ENCODE peak calls at places on chromosomes 4 and X, in six cellular contexts. One of them, this sample, is unnamed. For H3K36me3, the result is how much of the 10 kb centered on the place peaks cover.

GRCh38 chrX:19814240-19814639 is 73.2 kb downstream of the SH3KBP1 start:
- DNase-seq in H1: peak
- DNase-seq in mesendoderm: peak
- DNase-seq in neuronal stem cell: no peak
- DNase-seq in IMR-90: no peak
- DNase-seq in trophoblast cell: no peak
- DNase-seq in this sample: no peak

GRCh38 chrX:16469870-16470269 is 180.1 kb upstream of the S100G start:
- DNase-seq in H1: peak
- DNase-seq in IMR-90: no peak
- DNase-seq in trophoblast cell: no peak
- DNase-seq in mesendoderm: peak
- DNase-seq in neuronal stem cell: no peak
- DNase-seq in this sample: no peak

GRCh38 chrX:75522565-75523411 is at the start of gene ZDHHC15:
- DNase-seq in IMR-90: no peak
- DNase-seq in H1: peak
- DNase-seq in mesendoderm: peak
- DNase-seq in neuronal stem cell: peak
- DNase-seq in trophoblast cell: peak
- DNase-seq in this sample: no peak

GRCh38 chrX:52995135-52995973 is 37.0 kb upstream of the FAM156A start:
- DNase-seq in H1: peak
- DNase-seq in mesendoderm: peak
- DNase-seq in trophoblast cell: peak
- DNase-seq in neuronal stem cell: peak
- DNase-seq in IMR-90: peak
- DNase-seq in this sample: peak

GRCh38 chr4:20044936-20045335 is 206.8 kb upstream of the SLIT2 start:
- DNase-seq in trophoblast cell: no peak
- DNase-seq in mesendoderm: no peak
- DNase-seq in IMR-90: no peak
- DNase-seq in neuronal stem cell: no peak
- DNase-seq in H1: no peak
- DNase-seq in this sample: no peak

GRCh38 chr4:34280131-34280530 is 1964.2 kb downstream of the ARAP2 start:
- DNase-seq in H1: no peak
- DNase-seq in IMR-90: no peak
- DNase-seq in mesendoderm: peak
- DNase-seq in trophoblast cell: no peak
- DNase-seq in neuronal stem cell: no peak
- DNase-seq in this sample: no peak

GRCh38 chrX:42472727-42473126 is 305.2 kb downstream of the PPP1R2C start:
- DNase-seq in neuronal stem cell: no peak
- DNase-seq in trophoblast cell: no peak
- DNase-seq in IMR-90: no peak
- DNase-seq in H1: no peak
- DNase-seq in mesendoderm: no peak
- DNase-seq in this sample: no peak

GRCh38 chrX:8743126-8743732 is 11.3 kb upstream of the ANOS1 start:
- DNase-seq in trophoblast cell: peak
- DNase-seq in neuronal stem cell: no peak
- DNase-seq in H1: peak
- DNase-seq in mesendoderm: peak
- DNase-seq in IMR-90: peak
- DNase-seq in this sample: peak

GRCh38 chr4:44150091-44150576 is 298.5 kb downstream of the KCTD8 start:
- DNase-seq in IMR-90: peak
- DNase-seq in H1: no peak
- DNase-seq in trophoblast cell: peak
- DNase-seq in mesendoderm: peak
- DNase-seq in neuronal stem cell: no peak
- DNase-seq in this sample: peak

GRCh38 chrX:130699618-130700017 is 203.4 kb downstream of the ENOX2 start:
- DNase-seq in trophoblast cell: no peak
- DNase-seq in neuronal stem cell: no peak
- DNase-seq in mesendoderm: no peak
- DNase-seq in IMR-90: no peak
- DNase-seq in H1: no peak
- DNase-seq in this sample: no peak

GRCh38 chr4:189823611-189824010 is 117.1 kb upstream of the FRG1 start:
- DNase-seq in neuronal stem cell: no peak
- DNase-seq in trophoblast cell: no peak
- DNase-seq in mesendoderm: no peak
- DNase-seq in IMR-90: no peak
- DNase-seq in H1: no peak
- DNase-seq in this sample: no peak

GRCh38 chr4:168273838-168274237 is 44.7 kb downstream of the DDX60 start:
- DNase-seq in trophoblast cell: peak
- DNase-seq in H1: no peak
- DNase-seq in IMR-90: no peak
- DNase-seq in neuronal stem cell: no peak
- DNase-seq in mesendoderm: peak
- DNase-seq in this sample: no peak
- H3K36me3 ChIP-seq in trophoblast cell: under half
- H3K36me3 ChIP-seq in H1: under half
- H3K36me3 ChIP-seq in IMR-90: under half
- H3K36me3 ChIP-seq in neuronal stem cell: under half
- H3K36me3 ChIP-seq in mesendoderm: under half
- H3K36me3 ChIP-seq in this sample: half or more

GRCh38 chr4:99947608-99948007 is 1.2 kb upstream of the DNAJB14 start:
- DNase-seq in IMR-90: no peak
- DNase-seq in trophoblast cell: no peak
- DNase-seq in neuronal stem cell: no peak
- DNase-seq in H1: no peak
- DNase-seq in mesendoderm: peak
- DNase-seq in this sample: peak

GRCh38 chr4:99947190-99947578 is 766 bp upstream of the DNAJB14 start:
- DNase-seq in IMR-90: no peak
- DNase-seq in mesendoderm: no peak
- DNase-seq in H1: no peak
- DNase-seq in neuronal stem cell: no peak
- DNase-seq in trophoblast cell: no peak
- DNase-seq in this sample: no peak

GRCh38 chr4:99950913-99951254 is 809 bp upstream of the H2AZ1 start:
- DNase-seq in IMR-90: no peak
- DNase-seq in trophoblast cell: no peak
- DNase-seq in H1: no peak
- DNase-seq in mesendoderm: no peak
- DNase-seq in neuronal stem cell: no peak
- DNase-seq in this sample: no peak

GRCh38 chr4:99949034-99949998 is 759 bp downstream of the H2AZ1 start:
- DNase-seq in mesendoderm: peak
- DNase-seq in neuronal stem cell: peak
- DNase-seq in IMR-90: peak
- DNase-seq in trophoblast cell: peak
- DNase-seq in H1: peak
- DNase-seq in this sample: peak

GRCh38 chr4:99949999-99950912 is at the start of gene H2AZ1:
- DNase-seq in neuronal stem cell: peak
- DNase-seq in trophoblast cell: peak
- DNase-seq in H1: peak
- DNase-seq in IMR-90: peak
- DNase-seq in mesendoderm: peak
- DNase-seq in this sample: peak
- H3K18ac ChIP-seq in neuronal stem cell: peak
- H3K18ac ChIP-seq in trophoblast cell: peak
- H3K18ac ChIP-seq in H1: peak
- H3K18ac ChIP-seq in IMR-90: peak
- H3K18ac ChIP-seq in mesendoderm: peak
- H3K18ac ChIP-seq in this sample: peak

GRCh38 chr4:3121110-3121509 is 46.6 kb downstream of the HTT start:
- DNase-seq in mesendoderm: no peak
- DNase-seq in IMR-90: no peak
- DNase-seq in trophoblast cell: no peak
- DNase-seq in H1: no peak
- DNase-seq in neuronal stem cell: no peak
- DNase-seq in this sample: no peak

GRCh38 chr4:3121596-3121995 is 47.1 kb downstream of the HTT start:
- DNase-seq in H1: no peak
- DNase-seq in trophoblast cell: no peak
- DNase-seq in mesendoderm: no peak
- DNase-seq in neuronal stem cell: no peak
- DNase-seq in IMR-90: no peak
- DNase-seq in this sample: no peak

GRCh38 chr4:3124070-3124767 is 49.7 kb downstream of the HTT start:
- DNase-seq in mesendoderm: no peak
- DNase-seq in neuronal stem cell: no peak
- DNase-seq in H1: no peak
- DNase-seq in IMR-90: no peak
- DNase-seq in trophoblast cell: peak
- DNase-seq in this sample: peak

GRCh38 chr4:3123201-3123671 is 48.8 kb downstream of the HTT start:
- DNase-seq in H1: no peak
- DNase-seq in trophoblast cell: peak
- DNase-seq in neuronal stem cell: no peak
- DNase-seq in IMR-90: peak
- DNase-seq in mesendoderm: no peak
- DNase-seq in this sample: peak

GRCh38 chr4:3122081-3122563 is 47.6 kb downstream of the HTT start:
- DNase-seq in neuronal stem cell: no peak
- DNase-seq in H1: no peak
- DNase-seq in mesendoderm: no peak
- DNase-seq in IMR-90: peak
- DNase-seq in trophoblast cell: peak
- DNase-seq in this sample: peak
- H3K36me3 ChIP-seq in neuronal stem cell: half or more
- H3K36me3 ChIP-seq in H1: under half
- H3K36me3 ChIP-seq in mesendoderm: under half
- H3K36me3 ChIP-seq in IMR-90: under half
- H3K36me3 ChIP-seq in trophoblast cell: under half
- H3K36me3 ChIP-seq in this sample: under half

DNA sequence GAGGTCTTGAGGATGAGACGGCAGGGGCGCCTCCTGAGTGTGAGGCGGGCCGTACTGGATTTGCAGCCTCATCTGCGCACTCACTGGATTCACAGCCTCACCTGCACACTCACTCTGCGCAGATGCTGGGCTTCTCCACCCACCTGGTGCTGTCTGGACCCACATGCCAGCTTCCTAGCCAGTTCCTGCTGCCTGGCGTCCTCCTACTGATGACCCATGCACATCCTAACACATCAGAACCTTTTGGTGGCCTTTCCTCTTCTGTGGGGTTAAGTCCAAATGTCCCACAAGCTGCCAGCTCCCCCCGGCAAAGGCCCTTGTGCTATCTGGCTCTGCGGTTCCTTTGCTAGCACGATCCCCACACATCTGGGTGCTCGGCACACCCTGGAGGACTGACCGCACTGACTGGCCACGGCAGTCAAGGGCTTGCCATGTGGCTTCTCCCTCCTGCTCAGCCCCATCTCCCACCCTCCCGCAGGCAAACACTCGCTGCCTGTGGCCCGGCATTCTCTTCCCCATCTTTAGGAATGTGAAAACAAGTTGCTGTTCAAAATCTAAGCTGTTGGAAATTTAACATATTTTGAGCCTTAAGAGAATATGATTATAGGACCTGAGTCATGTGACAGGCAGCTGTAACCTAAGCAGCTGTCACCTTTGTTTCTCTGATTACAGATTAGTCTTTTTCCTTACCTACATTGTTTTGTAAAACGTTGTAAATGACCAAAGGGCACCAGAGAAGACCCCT is 39.4 kb upstream of the AFAP1 start:
- DNase-seq in H1: peak
- DNase-seq in IMR-90: no peak
- DNase-seq in mesendoderm: peak
- DNase-seq in neuronal stem cell: no peak
- DNase-seq in trophoblast cell: peak
- DNase-seq in this sample: no peak
- H3K18ac ChIP-seq in H1: peak
- H3K18ac ChIP-seq in IMR-90: peak
- H3K18ac ChIP-seq in mesendoderm: no peak
- H3K18ac ChIP-seq in neuronal stem cell: peak
- H3K18ac ChIP-seq in trophoblast cell: no peak
- H3K18ac ChIP-seq in this sample: peak

GRCh38 chr4:168924648-168925047 is 85.4 kb downstream of the CBR4 start:
- DNase-seq in IMR-90: no peak
- DNase-seq in mesendoderm: no peak
- DNase-seq in trophoblast cell: no peak
- DNase-seq in neuronal stem cell: no peak
- DNase-seq in H1: no peak
- DNase-seq in this sample: no peak

GRCh38 chr4:168919706-168920324 is 90.2 kb downstream of the CBR4 start:
- DNase-seq in mesendoderm: no peak
- DNase-seq in trophoblast cell: no peak
- DNase-seq in neuronal stem cell: no peak
- DNase-seq in H1: peak
- DNase-seq in IMR-90: no peak
- DNase-seq in this sample: no peak

GRCh38 chr4:168920438-168921081 is 89.5 kb downstream of the CBR4 start:
- DNase-seq in IMR-90: no peak
- DNase-seq in trophoblast cell: no peak
- DNase-seq in H1: no peak
- DNase-seq in mesendoderm: no peak
- DNase-seq in neuronal stem cell: no peak
- DNase-seq in this sample: no peak

GRCh38 chr4:168925789-168926490 is 84.1 kb downstream of the CBR4 start:
- DNase-seq in neuronal stem cell: no peak
- DNase-seq in trophoblast cell: no peak
- DNase-seq in mesendoderm: no peak
- DNase-seq in IMR-90: no peak
- DNase-seq in H1: no peak
- DNase-seq in this sample: no peak

DNA sequence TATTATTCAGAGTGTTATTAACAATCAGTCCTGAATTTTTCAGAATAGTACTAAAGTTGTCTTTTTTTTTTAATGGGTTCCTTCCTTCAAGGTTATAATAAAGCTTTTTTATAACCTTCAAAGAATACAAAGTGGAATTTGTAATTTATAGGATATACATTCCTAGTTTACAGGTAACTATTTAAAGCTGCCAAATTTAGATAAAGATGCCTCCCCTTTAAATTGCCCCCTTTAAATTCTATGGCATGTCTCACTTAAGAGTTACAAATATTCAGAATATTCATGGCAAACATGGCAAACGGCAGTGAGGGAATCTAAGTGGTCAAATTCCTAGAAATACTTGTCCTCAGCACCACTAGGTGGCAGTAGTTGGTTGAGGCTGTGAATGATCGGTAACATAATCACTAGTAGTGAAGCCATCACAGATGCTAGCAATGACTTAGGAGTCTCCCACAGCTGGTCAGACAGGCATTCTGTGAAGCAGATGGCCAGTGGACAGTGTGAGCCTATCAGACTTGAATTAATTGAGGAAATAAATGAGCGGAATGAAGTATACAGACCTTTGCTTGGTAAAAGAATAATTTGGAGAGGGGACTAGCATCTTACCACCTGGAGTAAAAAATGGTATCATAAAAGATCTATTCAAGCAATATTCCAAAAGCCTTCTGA is 86.4 kb downstream of the CBR4 start:
- DNase-seq in mesendoderm: peak
- DNase-seq in H1: peak
- DNase-seq in trophoblast cell: peak
- DNase-seq in neuronal stem cell: peak
- DNase-seq in IMR-90: peak
- DNase-seq in this sample: peak
- H3K36me3 ChIP-seq in mesendoderm: under half
- H3K36me3 ChIP-seq in H1: under half
- H3K36me3 ChIP-seq in trophoblast cell: under half
- H3K36me3 ChIP-seq in neuronal stem cell: half or more
- H3K36me3 ChIP-seq in IMR-90: under half
- H3K36me3 ChIP-seq in this sample: half or more

This sample was measured in mesenchymal stem cell.